ENCODE peak calls at places on chromosomes 1 and 21, in eight cellular contexts. O, C, B, D, E, U, R and V are unnamed samples.
A peak's percentile ranks its signal among the peaks of the same experiment; 100 is the strongest.

GRCh38 chr1:15261155-15262002 is 14.4 kb downstream of the FHAD1 start:
- DNase-seq in E (no peak), U (no peak), B (peak; percentile 53), R (no peak), D (no peak), O (no peak), C (peak; percentile 57), V (no peak)

GRCh38 chr1:70288171-70288570 is 66.4 kb downstream of the ANKRD13C start:
- DNase-seq in O (no peak), C (no peak), D (no peak), E (no peak), B (no peak), R (no peak), U (no peak), V (no peak)

GRCh38 chr1:24725209-24725651 is 20.0 kb upstream of the CLIC4 start:
- DNase-seq in C (no peak), R (no peak), E (no peak), D (no peak), B (no peak), U (peak; percentile 16), O (no peak), V (no peak)

GRCh38 chr1:45479039-45479748 is 11.8 kb downstream of the TESK2 start:
- DNase-seq in E (no peak), O (no peak), U (no peak), D (no peak), C (no peak), R (no peak), B (no peak), V (no peak)

GRCh38 chr1:101323530-101323929 is 86.7 kb downstream of the S1PR1 start:
- DNase-seq in E (no peak), D (no peak), B (no peak), O (no peak), R (no peak), C (no peak), U (no peak), V (no peak)

GRCh38 chr1:11885922-11886321 is 27.2 kb upstream of the NPPB start:
- DNase-seq in U (no peak), D (no peak), E (no peak), R (no peak), O (no peak), C (no peak), B (no peak), V (no peak)

GRCh38 chr1:9426291-9426711 is 113.0 kb upstream of the SLC25A33 start:
- DNase-seq in D (peak; percentile 57), C (no peak), R (no peak), E (peak; percentile 89), O (no peak), B (peak; percentile 46), U (no peak), V (no peak)

GRCh38 chr21:42107881-42108553 is 36.9 kb downstream of the UMODL1 start:
- DNase-seq in D (peak; percentile 70), R (no peak), C (peak; percentile 76), E (peak; percentile 71), O (peak; percentile 21), B (peak; percentile 65), U (peak; percentile 68), V (peak; percentile 30)

GRCh38 chr1:5273280-5274003 is 619.0 kb downstream of the AJAP1 start:
- DNase-seq in U (no peak), B (no peak), R (no peak), D (no peak), O (no peak), E (no peak), C (no peak), V (no peak)

GRCh38 chr1:22159858-22160257 is 17.0 kb upstream of the WNT4 start:
- DNase-seq in C (no peak), U (no peak), B (no peak), E (no peak), R (no peak), O (no peak), D (no peak), V (no peak)

GRCh38 chr1:162336621-162337020 is 40.0 kb downstream of the SPATA46 start:
- DNase-seq in U (no peak), E (no peak), R (no peak), D (no peak), O (no peak), B (no peak), C (no peak), V (no peak)

GRCh38 chr21:15839601-15840000 is 109.8 kb downstream of the USP25 start:
- DNase-seq in E (no peak), U (no peak), O (no peak), B (no peak), R (no peak), C (no peak), D (no peak), V (no peak)

GRCh38 chr1:204359474-204360255 is at the start of gene PLEKHA6:
- DNase-seq in E (no peak), R (peak; percentile 74), U (peak; percentile 25), B (no peak), O (no peak), C (peak; percentile 74), D (no peak), V (no peak)

GRCh38 chr1:65514083-65514482 is 93.6 kb downstream of the LEPR start:
- DNase-seq in D (no peak), B (no peak), U (no peak), R (no peak), C (no peak), O (no peak), E (no peak), V (no peak)

GRCh38 chr1:186762653-186763052 is 66.1 kb upstream of the PLA2G4A start:
- DNase-seq in D (no peak), C (no peak), U (no peak), R (no peak), E (no peak), O (no peak), B (no peak), V (no peak)

GRCh38 chr1:197027359-197027758 is 39.7 kb downstream of the F13B start:
- DNase-seq in B (no peak), U (no peak), R (no peak), D (no peak), C (no peak), E (no peak), O (no peak), V (no peak)

GRCh38 chr1:237166031-237166430 is 124.0 kb downstream of the RYR2 start:
- DNase-seq in C (no peak), E (no peak), D (no peak), B (no peak), U (no peak), R (no peak), O (no peak), V (no peak)

GRCh38 chr21:41361786-41362604 is at the start of gene MX2:
- DNase-seq in U (no peak), E (peak; percentile 95), C (peak; percentile 81), R (no peak), O (peak; percentile 46), B (peak; percentile 61), D (peak; percentile 64), V (peak; percentile 21)

GRCh38 chr1:33060579-33061083 is 20.3 kb upstream of the AZIN2 start:
- DNase-seq in D (no peak), E (no peak), R (peak; percentile 50), U (no peak), C (peak; percentile 82), B (no peak), O (no peak), V (no peak)

GRCh38 chr1:34825455-34826081 is 32.8 kb downstream of the GJA4 start:
- DNase-seq in R (no peak), O (no peak), C (peak; percentile 50), E (no peak), D (no peak), B (peak; percentile 32), U (no peak), V (peak; percentile 13)

GRCh38 chr1:228818296-228818695 is 83.0 kb downstream of the RHOU start:
- DNase-seq in D (no peak), U (no peak), E (no peak), O (no peak), R (no peak), B (no peak), C (no peak), V (no peak)